ENCODE peak calls at places on chromosomes 2 and 18, in nine cellular contexts. One of them, this sample, is unnamed. For H3K4me1, the result is how much of the 10 kb centered on the place peaks cover.

GRCh38 chr2:20013061-20013721 is 723 bp upstream of the MATN3 start:
- DNase-seq in effector memory CD4-positive, alpha-beta T cell: no peak
- DNase-seq in GM23248: no peak
- DNase-seq in ascending aorta: no peak
- DNase-seq in neural progenitor cell: peak
- DNase-seq in CD8-positive, alpha-beta T cell: no peak
- DNase-seq in endothelial cell of umbilical vein: no peak
- DNase-seq in A549: no peak
- DNase-seq in breast epithelium: no peak
- DNase-seq in this sample: no peak

GRCh38 chr2:33510589-33510968 is 34.1 kb downstream of the RASGRP3 start:
- DNase-seq in ascending aorta: no peak
- DNase-seq in effector memory CD4-positive, alpha-beta T cell: no peak
- DNase-seq in A549: no peak
- DNase-seq in breast epithelium: no peak
- DNase-seq in CD8-positive, alpha-beta T cell: no peak
- DNase-seq in GM23248: peak
- DNase-seq in neural progenitor cell: no peak
- DNase-seq in endothelial cell of umbilical vein: no peak
- DNase-seq in this sample: no peak

GRCh38 chr2:126658910-126659613 is 3.1 kb downstream of the GYPC start:
- DNase-seq in breast epithelium: no peak
- DNase-seq in endothelial cell of umbilical vein: no peak
- DNase-seq in CD8-positive, alpha-beta T cell: peak
- DNase-seq in effector memory CD4-positive, alpha-beta T cell: peak
- DNase-seq in neural progenitor cell: no peak
- DNase-seq in ascending aorta: peak
- DNase-seq in A549: no peak
- DNase-seq in GM23248: peak
- DNase-seq in this sample: peak

GRCh38 chr2:109125595-109126500 is 3.2 kb upstream of the SH3RF3 start:
- DNase-seq in endothelial cell of umbilical vein: no peak
- DNase-seq in neural progenitor cell: no peak
- DNase-seq in effector memory CD4-positive, alpha-beta T cell: no peak
- DNase-seq in breast epithelium: no peak
- DNase-seq in ascending aorta: no peak
- DNase-seq in GM23248: peak
- DNase-seq in A549: peak
- DNase-seq in CD8-positive, alpha-beta T cell: no peak
- DNase-seq in this sample: no peak

GRCh38 chr2:14910659-14911058 is 278.1 kb downstream of the LRATD1 start:
- DNase-seq in ascending aorta: no peak
- DNase-seq in neural progenitor cell: no peak
- DNase-seq in effector memory CD4-positive, alpha-beta T cell: no peak
- DNase-seq in GM23248: no peak
- DNase-seq in CD8-positive, alpha-beta T cell: no peak
- DNase-seq in breast epithelium: no peak
- DNase-seq in endothelial cell of umbilical vein: no peak
- DNase-seq in A549: no peak
- DNase-seq in this sample: no peak

GRCh38 chr2:124024491-124025348 is at the start of gene CNTNAP5:
- DNase-seq in neural progenitor cell: peak
- DNase-seq in ascending aorta: no peak
- DNase-seq in endothelial cell of umbilical vein: no peak
- DNase-seq in effector memory CD4-positive, alpha-beta T cell: no peak
- DNase-seq in breast epithelium: peak
- DNase-seq in GM23248: peak
- DNase-seq in A549: no peak
- DNase-seq in CD8-positive, alpha-beta T cell: no peak
- DNase-seq in this sample: no peak

GRCh38 chr2:208189782-208190181 is at the start of gene C2orf80:
- DNase-seq in CD8-positive, alpha-beta T cell: no peak
- DNase-seq in endothelial cell of umbilical vein: no peak
- DNase-seq in neural progenitor cell: peak
- DNase-seq in breast epithelium: no peak
- DNase-seq in GM23248: no peak
- DNase-seq in ascending aorta: no peak
- DNase-seq in A549: no peak
- DNase-seq in effector memory CD4-positive, alpha-beta T cell: no peak
- DNase-seq in this sample: no peak

GRCh38 chr18:11998182-11998581 is 16.9 kb downstream of the IMPA2 start:
- DNase-seq in neural progenitor cell: peak
- DNase-seq in endothelial cell of umbilical vein: no peak
- DNase-seq in ascending aorta: no peak
- DNase-seq in A549: no peak
- DNase-seq in CD8-positive, alpha-beta T cell: no peak
- DNase-seq in effector memory CD4-positive, alpha-beta T cell: no peak
- DNase-seq in GM23248: peak
- DNase-seq in breast epithelium: no peak
- DNase-seq in this sample: no peak

GRCh38 chr2:163767097-163767496 is 31.3 kb upstream of the FIGN start:
- DNase-seq in neural progenitor cell: no peak
- DNase-seq in A549: no peak
- DNase-seq in ascending aorta: no peak
- DNase-seq in breast epithelium: no peak
- DNase-seq in CD8-positive, alpha-beta T cell: no peak
- DNase-seq in endothelial cell of umbilical vein: no peak
- DNase-seq in GM23248: no peak
- DNase-seq in effector memory CD4-positive, alpha-beta T cell: no peak
- DNase-seq in this sample: no peak

GRCh38 chr2:47888581-47889280 is 17.6 kb downstream of the FBXO11 start:
- DNase-seq in endothelial cell of umbilical vein: no peak
- DNase-seq in CD8-positive, alpha-beta T cell: peak
- DNase-seq in GM23248: peak
- DNase-seq in ascending aorta: no peak
- DNase-seq in neural progenitor cell: no peak
- DNase-seq in breast epithelium: no peak
- DNase-seq in effector memory CD4-positive, alpha-beta T cell: no peak
- DNase-seq in A549: no peak
- DNase-seq in this sample: no peak

GRCh38 chr2:239035361-239035814 is 187.5 kb downstream of the TWIST2 start:
- DNase-seq in A549: no peak
- DNase-seq in neural progenitor cell: peak
- DNase-seq in GM23248: peak
- DNase-seq in ascending aorta: no peak
- DNase-seq in CD8-positive, alpha-beta T cell: peak
- DNase-seq in endothelial cell of umbilical vein: no peak
- DNase-seq in effector memory CD4-positive, alpha-beta T cell: peak
- DNase-seq in breast epithelium: no peak
- DNase-seq in this sample: peak

GRCh38 chr2:101331202-101331601 is 22.7 kb upstream of the RNF149 start:
- DNase-seq in endothelial cell of umbilical vein: no peak
- DNase-seq in ascending aorta: no peak
- DNase-seq in CD8-positive, alpha-beta T cell: no peak
- DNase-seq in neural progenitor cell: no peak
- DNase-seq in GM23248: no peak
- DNase-seq in A549: no peak
- DNase-seq in breast epithelium: no peak
- DNase-seq in effector memory CD4-positive, alpha-beta T cell: no peak
- DNase-seq in this sample: no peak

GRCh38 chr2:46387886-46388515 is 90.8 kb downstream of the EPAS1 start:
- DNase-seq in ascending aorta: peak
- DNase-seq in breast epithelium: no peak
- DNase-seq in effector memory CD4-positive, alpha-beta T cell: no peak
- DNase-seq in endothelial cell of umbilical vein: no peak
- DNase-seq in neural progenitor cell: no peak
- DNase-seq in A549: no peak
- DNase-seq in CD8-positive, alpha-beta T cell: no peak
- DNase-seq in GM23248: no peak
- DNase-seq in this sample: no peak

GRCh38 chr2:47891369-47892337 is 14.6 kb downstream of the FBXO11 start:
- DNase-seq in ascending aorta: no peak
- DNase-seq in effector memory CD4-positive, alpha-beta T cell: no peak
- DNase-seq in CD8-positive, alpha-beta T cell: no peak
- DNase-seq in A549: no peak
- DNase-seq in endothelial cell of umbilical vein: no peak
- DNase-seq in breast epithelium: no peak
- DNase-seq in GM23248: peak
- DNase-seq in neural progenitor cell: no peak
- DNase-seq in this sample: no peak

GRCh38 chr18:51658436-51658835 is 461.0 kb upstream of the MEX3C start:
- DNase-seq in CD8-positive, alpha-beta T cell: no peak
- DNase-seq in neural progenitor cell: peak
- DNase-seq in A549: no peak
- DNase-seq in GM23248: no peak
- DNase-seq in effector memory CD4-positive, alpha-beta T cell: no peak
- DNase-seq in breast epithelium: no peak
- DNase-seq in endothelial cell of umbilical vein: no peak
- DNase-seq in ascending aorta: no peak
- DNase-seq in this sample: no peak
- H3K4me1 ChIP-seq in CD8-positive, alpha-beta T cell: under half
- H3K4me1 ChIP-seq in neural progenitor cell: under half
- H3K4me1 ChIP-seq in A549: under half
- H3K4me1 ChIP-seq in GM23248: under half
- H3K4me1 ChIP-seq in effector memory CD4-positive, alpha-beta T cell: under half
- H3K4me1 ChIP-seq in breast epithelium: under half
- H3K4me1 ChIP-seq in endothelial cell of umbilical vein: under half
- H3K4me1 ChIP-seq in ascending aorta: under half
- H3K4me1 ChIP-seq in this sample: under half

GRCh38 chr2:65054749-65055426 is 1.3 kb upstream of the CEP68 start:
- DNase-seq in breast epithelium: no peak
- DNase-seq in A549: no peak
- DNase-seq in ascending aorta: no peak
- DNase-seq in effector memory CD4-positive, alpha-beta T cell: no peak
- DNase-seq in CD8-positive, alpha-beta T cell: no peak
- DNase-seq in neural progenitor cell: no peak
- DNase-seq in GM23248: no peak
- DNase-seq in endothelial cell of umbilical vein: no peak
- DNase-seq in this sample: no peak
- H3K4me3 ChIP-seq in breast epithelium: no peak
- H3K4me3 ChIP-seq in A549: peak
- H3K4me3 ChIP-seq in ascending aorta: no peak
- H3K4me3 ChIP-seq in effector memory CD4-positive, alpha-beta T cell: no peak
- H3K4me3 ChIP-seq in CD8-positive, alpha-beta T cell: no peak
- H3K4me3 ChIP-seq in neural progenitor cell: peak
- H3K4me3 ChIP-seq in GM23248: no peak
- H3K4me3 ChIP-seq in endothelial cell of umbilical vein: no peak
- H3K4me3 ChIP-seq in this sample: peak

GRCh38 chr2:23434721-23435121 is 49.7 kb downstream of the KLHL29 start:
- DNase-seq in A549: no peak
- DNase-seq in neural progenitor cell: no peak
- DNase-seq in CD8-positive, alpha-beta T cell: no peak
- DNase-seq in breast epithelium: no peak
- DNase-seq in GM23248: peak
- DNase-seq in endothelial cell of umbilical vein: no peak
- DNase-seq in effector memory CD4-positive, alpha-beta T cell: no peak
- DNase-seq in ascending aorta: peak
- DNase-seq in this sample: no peak
- H3K27ac ChIP-seq in A549: no peak
- H3K27ac ChIP-seq in neural progenitor cell: no peak
- H3K27ac ChIP-seq in CD8-positive, alpha-beta T cell: no peak
- H3K27ac ChIP-seq in breast epithelium: no peak
- H3K27ac ChIP-seq in GM23248: no peak
- H3K27ac ChIP-seq in endothelial cell of umbilical vein: no peak
- H3K27ac ChIP-seq in effector memory CD4-positive, alpha-beta T cell: no peak
- H3K27ac ChIP-seq in ascending aorta: no peak
- H3K27ac ChIP-seq in this sample: no peak

GRCh38 chr2:55025627-55026026 is 24.6 kb downstream of the RTN4 start:
- DNase-seq in A549: no peak
- DNase-seq in ascending aorta: no peak
- DNase-seq in neural progenitor cell: no peak
- DNase-seq in effector memory CD4-positive, alpha-beta T cell: no peak
- DNase-seq in GM23248: no peak
- DNase-seq in breast epithelium: no peak
- DNase-seq in endothelial cell of umbilical vein: no peak
- DNase-seq in CD8-positive, alpha-beta T cell: no peak
- DNase-seq in this sample: no peak
- H3K4me1 ChIP-seq in A549: under half
- H3K4me1 ChIP-seq in ascending aorta: under half
- H3K4me1 ChIP-seq in neural progenitor cell: under half
- H3K4me1 ChIP-seq in effector memory CD4-positive, alpha-beta T cell: under half
- H3K4me1 ChIP-seq in GM23248: half or more
- H3K4me1 ChIP-seq in breast epithelium: under half
- H3K4me1 ChIP-seq in endothelial cell of umbilical vein: under half
- H3K4me1 ChIP-seq in CD8-positive, alpha-beta T cell: half or more
- H3K4me1 ChIP-seq in this sample: under half

GRCh38 chr2:157287160-157287559 is 29.7 kb downstream of the GALNT5 start:
- DNase-seq in GM23248: no peak
- DNase-seq in CD8-positive, alpha-beta T cell: no peak
- DNase-seq in breast epithelium: no peak
- DNase-seq in ascending aorta: no peak
- DNase-seq in neural progenitor cell: no peak
- DNase-seq in endothelial cell of umbilical vein: no peak
- DNase-seq in effector memory CD4-positive, alpha-beta T cell: no peak
- DNase-seq in A549: no peak
- DNase-seq in this sample: no peak
- H3K4me3 ChIP-seq in GM23248: no peak
- H3K4me3 ChIP-seq in CD8-positive, alpha-beta T cell: no peak
- H3K4me3 ChIP-seq in breast epithelium: no peak
- H3K4me3 ChIP-seq in ascending aorta: no peak
- H3K4me3 ChIP-seq in neural progenitor cell: no peak
- H3K4me3 ChIP-seq in endothelial cell of umbilical vein: no peak
- H3K4me3 ChIP-seq in effector memory CD4-positive, alpha-beta T cell: no peak
- H3K4me3 ChIP-seq in A549: no peak
- H3K4me3 ChIP-seq in this sample: no peak

DNA sequence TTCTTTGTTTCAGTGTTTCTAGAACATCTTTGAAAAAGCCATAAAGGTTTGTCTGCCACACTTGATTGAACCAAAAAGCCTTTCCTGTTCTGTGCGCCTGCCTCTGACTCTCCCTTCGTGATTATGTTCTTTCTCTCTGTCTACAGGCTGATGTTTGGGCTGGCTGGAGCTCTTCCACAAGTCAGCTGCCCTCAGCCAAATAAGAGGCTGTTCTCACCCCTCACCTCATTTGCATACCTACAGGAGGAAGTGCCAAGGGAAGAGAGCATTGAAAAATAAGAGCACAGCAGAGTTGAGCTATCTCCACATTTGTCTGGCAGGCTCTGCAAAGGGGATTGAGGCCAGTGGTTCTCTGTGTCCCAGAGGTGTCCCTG is 15.8 kb downstream of the INPP5D start:
- DNase-seq in neural progenitor cell: no peak
- DNase-seq in GM23248: no peak
- DNase-seq in endothelial cell of umbilical vein: peak
- DNase-seq in effector memory CD4-positive, alpha-beta T cell: no peak
- DNase-seq in CD8-positive, alpha-beta T cell: peak
- DNase-seq in ascending aorta: peak
- DNase-seq in breast epithelium: peak
- DNase-seq in A549: no peak
- DNase-seq in this sample: peak
- H3K27ac ChIP-seq in neural progenitor cell: no peak
- H3K27ac ChIP-seq in GM23248: no peak
- H3K27ac ChIP-seq in endothelial cell of umbilical vein: no peak
- H3K27ac ChIP-seq in effector memory CD4-positive, alpha-beta T cell: peak
- H3K27ac ChIP-seq in CD8-positive, alpha-beta T cell: peak
- H3K27ac ChIP-seq in ascending aorta: no peak
- H3K27ac ChIP-seq in breast epithelium: peak
- H3K27ac ChIP-seq in A549: no peak
- H3K27ac ChIP-seq in this sample: peak